ENCODE peak calls at places on chromosomes 13 and 19, in ten cellular contexts. S, E, G, N, C, F, Y, B, I and K are unnamed samples.

GRCh38 chr19:58181902-58182576 is 822 bp upstream of the ZNF274 start:
- DNase-seq in S (peak), E (peak), G (peak), N (peak), C (peak), F (peak), Y (peak), B (peak), I (no peak), K (peak)

GRCh38 chr13:94454906-94455305 is 24.6 kb downstream of the DCT start:
- DNase-seq in S (no peak), E (no peak), G (peak), N (no peak), C (no peak), F (no peak), Y (no peak), B (no peak), I (no peak), K (no peak)

GRCh38 chr13:40235160-40235796 is 431.2 kb downstream of the FOXO1 start:
- DNase-seq in S (no peak), E (no peak), G (peak), N (no peak), C (no peak), F (no peak), Y (no peak), B (no peak), I (no peak), K (no peak)

GRCh38 chr13:41122838-41123237 is 9.8 kb downstream of the KBTBD6 start:
- DNase-seq in S (no peak), E (peak), G (peak), N (no peak), C (no peak), F (no peak), Y (no peak), B (no peak), I (no peak), K (no peak)

GRCh38 chr19:6326815-6327214 is 6.6 kb downstream of the ACER1 start:
- DNase-seq in S (no peak), E (no peak), G (no peak), N (no peak), C (no peak), F (no peak), Y (no peak), B (no peak), I (no peak), K (no peak)

GRCh38 chr13:43159007-43159406 is 135.6 kb downstream of the DNAJC15 start:
- DNase-seq in S (peak), E (peak), G (peak), N (no peak), C (no peak), F (peak), Y (no peak), B (no peak), I (no peak), K (no peak)

GRCh38 chr19:40799558-40800338 is 757 bp downstream of the EGLN2 start:
- DNase-seq in S (peak), E (peak), G (no peak), N (no peak), C (peak), F (peak), Y (peak), B (peak), I (no peak), K (no peak)

GRCh38 chr19:13002970-13003540 is 7.8 kb downstream of the NFIX start:
- DNase-seq in S (no peak), E (no peak), G (no peak), N (no peak), C (no peak), F (no peak), Y (no peak), B (no peak), I (no peak), K (no peak)

GRCh38 chr13:21616880-21617279 is 12.9 kb upstream of the MICU2 start:
- DNase-seq in S (no peak), E (no peak), G (no peak), N (no peak), C (no peak), F (no peak), Y (no peak), B (peak), I (no peak), K (no peak)

GRCh38 chr13:50713849-50714248 is 129.6 kb downstream of the DLEU7 start:
- DNase-seq in S (peak), E (no peak), G (peak), N (no peak), C (no peak), F (no peak), Y (no peak), B (no peak), I (peak), K (peak)

GRCh38 chr13:26589754-26590153 is 32.3 kb downstream of the WASF3 start:
- DNase-seq in S (peak), E (peak), G (peak), N (no peak), C (no peak), F (no peak), Y (peak), B (no peak), I (no peak), K (no peak)

GRCh38 chr19:53531457-53531856 is 6.5 kb upstream of the ZNF331 start:
- DNase-seq in S (no peak), E (no peak), G (no peak), N (no peak), C (no peak), F (no peak), Y (no peak), B (no peak), I (no peak), K (no peak)

GRCh38 chr13:25473864-25474263 is 102.1 kb downstream of the ATP8A2 start:
- DNase-seq in S (no peak), E (no peak), G (no peak), N (no peak), C (no peak), F (no peak), Y (no peak), B (no peak), I (no peak), K (no peak)

GRCh38 chr19:44603201-44603945 is 10.0 kb upstream of the IGSF23 start:
- DNase-seq in S (peak), E (peak), G (peak), N (no peak), C (no peak), F (no peak), Y (no peak), B (no peak), I (peak), K (no peak)

GRCh38 chr19:45467115-45467455 is 711 bp upstream of the FOSB start:
- DNase-seq in S (no peak), E (no peak), G (no peak), N (no peak), C (no peak), F (peak), Y (no peak), B (no peak), I (no peak), K (no peak)

GRCh38 chr13:49046534-49046933 is 70.8 kb downstream of the FNDC3A start:
- DNase-seq in S (no peak), E (no peak), G (peak), N (no peak), C (no peak), F (no peak), Y (no peak), B (no peak), I (no peak), K (no peak)

GRCh38 chr19:38017504-38018150 is 110.6 kb downstream of the SIPA1L3 start:
- DNase-seq in S (no peak), E (no peak), G (no peak), N (no peak), C (no peak), F (no peak), Y (no peak), B (no peak), I (no peak), K (no peak)

GRCh38 chr13:76225815-76226489 is 589.8 kb downstream of the LMO7 start:
- DNase-seq in S (peak), E (no peak), G (peak), N (no peak), C (no peak), F (no peak), Y (no peak), B (no peak), I (no peak), K (no peak)

GRCh38 chr19:49214701-49215100 is 57.1 kb downstream of the TRPM4 start:
- DNase-seq in S (no peak), E (no peak), G (no peak), N (no peak), C (no peak), F (no peak), Y (no peak), B (no peak), I (no peak), K (no peak)

GRCh38 chr19:16370671-16371391 is 46.2 kb downstream of the KLF2 start:
- DNase-seq in S (no peak), E (no peak), G (no peak), N (no peak), C (no peak), F (no peak), Y (no peak), B (no peak), I (no peak), K (peak)

GRCh38 chr13:61432029-61432428 is 16.4 kb upstream of the PCDH20 start:
- DNase-seq in S (no peak), E (no peak), G (no peak), N (no peak), C (no peak), F (no peak), Y (no peak), B (no peak), I (no peak), K (no peak)

GRCh38 chr19:29537601-29538000 is 11.8 kb downstream of the VSTM2B start:
- DNase-seq in S (no peak), E (no peak), G (no peak), N (no peak), C (no peak), F (no peak), Y (no peak), B (no peak), I (no peak), K (no peak)

GRCh38 chr19:10069046-10069445 is 17.1 kb upstream of the SHFL start:
- DNase-seq in S (no peak), E (no peak), G (peak), N (no peak), C (no peak), F (no peak), Y (no peak), B (no peak), I (no peak), K (no peak)

GRCh38 chr13:23656637-23657036 is 86.4 kb downstream of the TNFRSF19 start:
- DNase-seq in S (peak), E (peak), G (peak), N (no peak), C (no peak), F (no peak), Y (no peak), B (no peak), I (no peak), K (no peak)